ENCODE peak calls at places on chromosome 7, in nine cellular contexts. E, S, G, T, R, Q, O, I and J are unnamed samples.
A peak's percentile ranks its signal among the peaks of the same experiment; 100 is the strongest.

GRCh38 chr7:99624487-99624886 is 7.7 kb downstream of the ZSCAN25 start:
- DNase-seq in E (no peak), S (no peak), G (no peak), T (no peak), R (no peak), Q (no peak), O (no peak), I (peak; percentile 92), J (no peak)

GRCh38 chr7:5702876-5703571 is 78.4 kb downstream of the RNF216 start:
- DNase-seq in E (no peak), S (no peak), G (no peak), T (no peak), R (no peak), Q (no peak), O (no peak), I (no peak), J (no peak)

GRCh38 chr7:98211676-98212531 is 665 bp downstream of the BHLHA15 start:
- DNase-seq in E (no peak), S (peak; percentile 60), G (no peak), T (peak; percentile 78), R (peak; percentile 47), Q (no peak), O (no peak), I (no peak), J (peak; percentile 43)

GRCh38 chr7:48875300-48875916 is 48.9 kb upstream of the CDC14C start:
- DNase-seq in E (no peak), S (peak; percentile 83), G (peak; percentile 39), T (no peak), R (no peak), Q (peak; percentile 8), O (peak; percentile 21), I (no peak), J (peak; percentile 59)

GRCh38 chr7:111333010-111333409 is 229.3 kb downstream of the IMMP2L start:
- DNase-seq in E (no peak), S (no peak), G (no peak), T (no peak), R (no peak), Q (no peak), O (no peak), I (no peak), J (no peak)

GRCh38 chr7:46210467-46210866 is 289.4 kb upstream of the IGFBP3 start:
- DNase-seq in E (no peak), S (no peak), G (no peak), T (no peak), R (no peak), Q (no peak), O (no peak), I (no peak), J (no peak)

GRCh38 chr7:116354171-116354545 is 143.8 kb downstream of the TES start:
- DNase-seq in E (no peak), S (no peak), G (no peak), T (no peak), R (peak; percentile 50), Q (peak; percentile 97), O (peak; percentile 97), I (no peak), J (no peak)

GRCh38 chr7:73970801-73971229 is 57.2 kb upstream of the ELN start:
- DNase-seq in E (no peak), S (no peak), G (no peak), T (peak; percentile 61), R (no peak), Q (no peak), O (no peak), I (no peak), J (no peak)

GRCh38 chr7:86643478-86644281 is at the start of gene GRM3:
- DNase-seq in E (no peak), S (peak; percentile 89), G (peak; percentile 91), T (no peak), R (no peak), Q (no peak), O (peak; percentile 22), I (no peak), J (no peak)

GRCh38 chr7:124937076-124937475 is 7.5 kb upstream of the POT1 start:
- DNase-seq in E (no peak), S (no peak), G (no peak), T (no peak), R (no peak), Q (no peak), O (no peak), I (no peak), J (no peak)

GRCh38 chr7:134154581-134155130 is 27.5 kb downstream of the LRGUK start:
- DNase-seq in E (no peak), S (no peak), G (no peak), T (no peak), R (no peak), Q (peak; percentile 11), O (peak; percentile 4), I (no peak), J (no peak)

GRCh38 chr7:38052786-38053185 is 125.3 kb upstream of the STARD3NL start:
- DNase-seq in E (no peak), S (no peak), G (no peak), T (no peak), R (no peak), Q (no peak), O (no peak), I (no peak), J (no peak)
- H3K4me1 ChIP-seq in E (no peaks in the 10 kb centered on the region), S (no peaks in the 10 kb centered on the region), G (no peaks in the 10 kb centered on the region), T (no peaks in the 10 kb centered on the region), R (no peaks in the 10 kb centered on the region), Q (no peaks in the 10 kb centered on the region), O (no peaks in the 10 kb centered on the region), I (no peaks in the 10 kb centered on the region), J (no peaks in the 10 kb centered on the region)

GRCh38 chr7:158816995-158817394 is 12.3 kb downstream of the ESYT2 start:
- DNase-seq in E (no peak), S (peak; percentile 43), G (no peak), T (no peak), R (no peak), Q (no peak), O (no peak), I (peak; percentile 41), J (peak; percentile 83)

GRCh38 chr7:158820656-158821055 is 8.7 kb downstream of the ESYT2 start:
- DNase-seq in E (no peak), S (peak; percentile 3), G (no peak), T (no peak), R (no peak), Q (peak; percentile 42), O (no peak), I (no peak), J (no peak)

GRCh38 chr7:158821173-158822021 is 7.9 kb downstream of the ESYT2 start:
- DNase-seq in E (no peak), S (peak; percentile 46), G (no peak), T (no peak), R (no peak), Q (peak; percentile 70), O (peak; percentile 75), I (peak; percentile 38), J (no peak)

GRCh38 chr7:158818325-158819213 is 10.7 kb downstream of the ESYT2 start:
- DNase-seq in E (peak; percentile 80), S (peak; percentile 87), G (peak; percentile 51), T (peak; percentile 91), R (peak; percentile 94), Q (peak; percentile 97), O (peak; percentile 96), I (peak; percentile 84), J (peak; percentile 93)

GRCh38 chr7:158819571-158820203 is 9.6 kb downstream of the ESYT2 start:
- DNase-seq in E (no peak), S (no peak), G (no peak), T (no peak), R (no peak), Q (peak; percentile 64), O (peak; percentile 71), I (no peak), J (no peak)
- H3K4me3 ChIP-seq in E (no peak overlapping the region), S (peak overlapping the region; percentile 73), G (no peak overlapping the region), T (no peak overlapping the region), R (no peak overlapping the region), Q (no peak overlapping the region), O (no peak overlapping the region), I (no peak overlapping the region), J (no peak overlapping the region)

GRCh38 chr7:44978511-44979366 is at the start of gene MYO1G:
- DNase-seq in E (no peak), S (peak; percentile 46), G (no peak), T (no peak), R (peak; percentile 79), Q (no peak), O (no peak), I (peak; percentile 90), J (no peak)
- H3K4me1 ChIP-seq in E (peaks cover 17% of the 10 kb centered on the region), S (no peaks in the 10 kb centered on the region), G (no peaks in the 10 kb centered on the region), T (peaks cover 35% of the 10 kb centered on the region), R (no peaks in the 10 kb centered on the region), Q (peaks cover 8% of the 10 kb centered on the region), O (peaks cover 20% of the 10 kb centered on the region), I (peaks cover 77% of the 10 kb centered on the region), J (peaks cover 17% of the 10 kb centered on the region)

GRCh38 chr7:146115665-146116451 is 743 bp upstream of the CNTNAP2 start:
- DNase-seq in E (no peak), S (peak; percentile 98), G (peak; percentile 92), T (no peak), R (no peak), Q (peak; percentile 67), O (peak; percentile 78), I (no peak), J (peak; percentile 75)
- H3K4me3 ChIP-seq in E (peak overlapping the region; percentile 68), S (peak overlapping the region; percentile 91), G (peak overlapping the region; percentile 49), T (peak overlapping the region; percentile 45), R (peak overlapping the region; percentile 40), Q (peak overlapping the region; percentile 30), O (peak overlapping the region; percentile 64), I (no peak overlapping the region), J (peak overlapping the region; percentile 21)